ENCODE peak calls at places on chromosomes 2 and 18, in four cellular contexts. One of them, this sample, is unnamed.

GRCh38 chr2:74502720-74503505 is 3.5 kb upstream of the LBX2 start:
- DNase-seq in mesothelial cell of epicardium: no peak
- DNase-seq in foreskin fibroblast: peak
- DNase-seq in cardiac septum: peak
- DNase-seq in this sample: peak

GRCh38 chr2:218804817-218805216 is 22.9 kb downstream of the CYP27A1 start:
- DNase-seq in cardiac septum: no peak
- DNase-seq in mesothelial cell of epicardium: no peak
- DNase-seq in foreskin fibroblast: no peak
- DNase-seq in this sample: no peak

GRCh38 chr2:187497858-187498463 is 49.9 kb upstream of the CALCRL start:
- DNase-seq in mesothelial cell of epicardium: no peak
- DNase-seq in cardiac septum: no peak
- DNase-seq in foreskin fibroblast: no peak
- DNase-seq in this sample: peak

GRCh38 chr2:112187805-112188596 is 49.8 kb downstream of the FBLN7 start:
- DNase-seq in mesothelial cell of epicardium: no peak
- DNase-seq in cardiac septum: no peak
- DNase-seq in foreskin fibroblast: no peak
- DNase-seq in this sample: no peak

GRCh38 chr2:65064728-65065552 is 8.7 kb downstream of the CEP68 start:
- DNase-seq in foreskin fibroblast: peak
- DNase-seq in cardiac septum: no peak
- DNase-seq in mesothelial cell of epicardium: no peak
- DNase-seq in this sample: peak

GRCh38 chr18:1976484-1976883 is 594.8 kb downstream of the METTL4 start:
- DNase-seq in mesothelial cell of epicardium: no peak
- DNase-seq in foreskin fibroblast: no peak
- DNase-seq in cardiac septum: no peak
- DNase-seq in this sample: no peak

GRCh38 chr2:67135201-67135600 is 261.9 kb upstream of the ETAA1 start:
- DNase-seq in foreskin fibroblast: no peak
- DNase-seq in mesothelial cell of epicardium: no peak
- DNase-seq in cardiac septum: no peak
- DNase-seq in this sample: no peak

GRCh38 chr2:104862061-104862941 is 8.4 kb downstream of the POU3F3 start:
- DNase-seq in foreskin fibroblast: no peak
- DNase-seq in cardiac septum: no peak
- DNase-seq in mesothelial cell of epicardium: no peak
- DNase-seq in this sample: peak

GRCh38 chr2:70906439-70907018 is 29.2 kb upstream of the ATP6V1B1 start:
- DNase-seq in foreskin fibroblast: no peak
- DNase-seq in mesothelial cell of epicardium: no peak
- DNase-seq in cardiac septum: no peak
- DNase-seq in this sample: no peak

GRCh38 chr2:29562319-29562718 is 359.1 kb downstream of the ALK start:
- DNase-seq in foreskin fibroblast: no peak
- DNase-seq in mesothelial cell of epicardium: no peak
- DNase-seq in cardiac septum: no peak
- DNase-seq in this sample: peak

GRCh38 chr18:50982802-50983179 is 15.0 kb downstream of the ELAC1 start:
- DNase-seq in mesothelial cell of epicardium: no peak
- DNase-seq in cardiac septum: no peak
- DNase-seq in foreskin fibroblast: peak
- DNase-seq in this sample: peak

GRCh38 chr2:9738718-9739496 is 104.4 kb upstream of the TAF1B start:
- DNase-seq in foreskin fibroblast: no peak
- DNase-seq in mesothelial cell of epicardium: no peak
- DNase-seq in cardiac septum: peak
- DNase-seq in this sample: peak

GRCh38 chr18:6757966-6758365 is 28.4 kb downstream of the ARHGAP28 start:
- DNase-seq in mesothelial cell of epicardium: no peak
- DNase-seq in cardiac septum: no peak
- DNase-seq in foreskin fibroblast: no peak
- DNase-seq in this sample: no peak

GRCh38 chr2:202861987-202862386 is 9.6 kb downstream of the ICA1L start:
- DNase-seq in foreskin fibroblast: no peak
- DNase-seq in mesothelial cell of epicardium: no peak
- DNase-seq in cardiac septum: no peak
- DNase-seq in this sample: no peak

GRCh38 chr2:24329700-24330099 is 30.6 kb downstream of the ITSN2 start:
- DNase-seq in cardiac septum: no peak
- DNase-seq in foreskin fibroblast: no peak
- DNase-seq in mesothelial cell of epicardium: no peak
- DNase-seq in this sample: no peak

GRCh38 chr2:236643480-236643879 is 73.9 kb downstream of the ACKR3 start:
- DNase-seq in mesothelial cell of epicardium: no peak
- DNase-seq in cardiac septum: peak
- DNase-seq in foreskin fibroblast: no peak
- DNase-seq in this sample: no peak

GRCh38 chr2:181106229-181106628 is 125.8 kb downstream of the UBE2E3 start:
- DNase-seq in foreskin fibroblast: peak
- DNase-seq in mesothelial cell of epicardium: no peak
- DNase-seq in cardiac septum: no peak
- DNase-seq in this sample: no peak

GRCh38 chr2:226839960-226840359 is 4.1 kb downstream of the RHBDD1 start:
- DNase-seq in foreskin fibroblast: no peak
- DNase-seq in mesothelial cell of epicardium: no peak
- DNase-seq in cardiac septum: no peak
- DNase-seq in this sample: no peak

GRCh38 chr18:64019922-64020756 is 50.3 kb downstream of the SERPINB8 start:
- DNase-seq in foreskin fibroblast: no peak
- DNase-seq in cardiac septum: no peak
- DNase-seq in mesothelial cell of epicardium: no peak
- DNase-seq in this sample: no peak

GRCh38 chr2:165361511-165361910 is 108.0 kb upstream of the CSRNP3 start:
- DNase-seq in cardiac septum: no peak
- DNase-seq in foreskin fibroblast: no peak
- DNase-seq in mesothelial cell of epicardium: no peak
- DNase-seq in this sample: no peak

GRCh38 chr2:124575497-124575896 is 550.4 kb downstream of the CNTNAP5 start:
- DNase-seq in foreskin fibroblast: no peak
- DNase-seq in cardiac septum: no peak
- DNase-seq in mesothelial cell of epicardium: no peak
- DNase-seq in this sample: no peak

GRCh38 chr2:144083211-144083610 is 436.7 kb downstream of the ZEB2 start:
- DNase-seq in cardiac septum: no peak
- DNase-seq in foreskin fibroblast: peak
- DNase-seq in mesothelial cell of epicardium: no peak
- DNase-seq in this sample: peak

GRCh38 chr2:84858123-84858522 is 22.8 kb downstream of the TRABD2A start:
- DNase-seq in foreskin fibroblast: no peak
- DNase-seq in mesothelial cell of epicardium: no peak
- DNase-seq in cardiac septum: no peak
- DNase-seq in this sample: peak

GRCh38 chr18:52701219-52701935 is 361.4 kb downstream of the DCC start:
- DNase-seq in mesothelial cell of epicardium: no peak
- DNase-seq in foreskin fibroblast: no peak
- DNase-seq in cardiac septum: no peak
- DNase-seq in this sample: no peak

GRCh38 chr18:44149706-44150105 is 531.0 kb upstream of the SETBP1 start:
- DNase-seq in foreskin fibroblast: peak
- DNase-seq in cardiac septum: no peak
- DNase-seq in mesothelial cell of epicardium: no peak
- DNase-seq in this sample: peak

GRCh38 chr2:232230557-232230956 is 148.0 kb upstream of the ALPP start:
- DNase-seq in cardiac septum: no peak
- DNase-seq in mesothelial cell of epicardium: no peak
- DNase-seq in foreskin fibroblast: no peak
- DNase-seq in this sample: peak

This sample was measured in cardiac muscle cell.